ENCODE peak calls at places on chromosomes 16 and 17, in eight cellular contexts. G is activated CD4-positive, alpha-beta T cell treated with anti-CD3 and anti-CD28 coated beads, Interleukin-2, amount 10 ng/mL, durations not matched to agents 7 days and 5 days; D is activated T-cell treated with anti-CD3 and anti-CD28 coated beads, Interleukin-2, amount 50 U/mL, for 4 hours; Q is AG20443; T is DMS53; O is body of pancreas; E is left ventricle myocardium inferior; L is A172. K is an unnamed sample.

GRCh38 chr17:74853669-74854068 is 6.0 kb downstream of the GRIN2C start:
- DNase-seq in G (no peak), D (no peak), Q (no peak), T (no peak), O (no peak), E (no peak), L (no peak), K (no peak)

GRCh38 chr16:31695667-31696066 is 168.0 kb downstream of the AHSP start:
- DNase-seq in G (peak; percentile 85), D (no peak), Q (no peak), T (peak; percentile 44), O (no peak), E (no peak), L (no peak), K (no peak)

GRCh38 chr17:41678411-41678906 is 10.2 kb upstream of the EIF1 start:
- DNase-seq in G (no peak), D (no peak), Q (peak; percentile 31), T (no peak), O (no peak), E (no peak), L (peak; percentile 84), K (no peak)

GRCh38 chr16:85490971-85491771 is 122.0 kb upstream of the GSE1 start:
- DNase-seq in G (peak; percentile 26), D (peak; percentile 25), Q (no peak), T (peak; percentile 15), O (peak; percentile 49), E (no peak), L (no peak), K (no peak)

GRCh38 chr16:8572919-8573724 is 17.2 kb downstream of the TMEM114 start:
- DNase-seq in G (no peak), D (no peak), Q (peak; percentile 61), T (peak; percentile 42), O (no peak), E (no peak), L (peak; percentile 37), K (no peak)

GRCh38 chr16:82011199-82011641 is at the start of gene SDR42E1:
- DNase-seq in G (peak; percentile 79), D (peak; percentile 58), Q (no peak), T (peak; percentile 95), O (peak; percentile 85), E (no peak), L (no peak), K (peak; percentile 62)

GRCh38 chr17:10754861-10755591 is 25.2 kb upstream of the TMEM220 start:
- DNase-seq in G (no peak), D (no peak), Q (no peak), T (no peak), O (no peak), E (no peak), L (no peak), K (no peak)

GRCh38 chr16:77850637-77851330 is 62.4 kb downstream of the VAT1L start:
- DNase-seq in G (no peak), D (no peak), Q (no peak), T (no peak), O (no peak), E (no peak), L (peak; percentile 26), K (no peak)

GRCh38 chr16:15440852-15441251 is 6.5 kb downstream of the BMERB1 start:
- DNase-seq in G (no peak), D (no peak), Q (peak; percentile 46), T (no peak), O (peak; percentile 27), E (no peak), L (peak; percentile 58), K (peak; percentile 91)

GRCh38 chr17:58783380-58783779 is 27.7 kb downstream of the PPM1E start:
- DNase-seq in G (no peak), D (no peak), Q (no peak), T (peak; percentile 58), O (no peak), E (no peak), L (no peak), K (no peak)

GRCh38 chr17:2044263-2044894 is 2.6 kb downstream of the OVCA2 start:
- DNase-seq in G (no peak), D (no peak), Q (no peak), T (no peak), O (no peak), E (no peak), L (no peak), K (no peak)

GRCh38 chr16:22671301-22672076 is 142.5 kb upstream of the HS3ST2 start:
- DNase-seq in G (no peak), D (no peak), Q (peak; percentile 22), T (no peak), O (no peak), E (no peak), L (no peak), K (no peak)

GRCh38 chr17:38352245-38353083 is 820 bp downstream of the SOCS7 start:
- DNase-seq in G (peak; percentile 8), D (no peak), Q (peak; percentile 60), T (peak; percentile 57), O (peak; percentile 45), E (peak; percentile 26), L (no peak), K (no peak)

GRCh38 chr16:85384831-85385462 is 228.2 kb upstream of the GSE1 start:
- DNase-seq in G (no peak), D (no peak), Q (no peak), T (peak; percentile 87), O (peak; percentile 13), E (peak; percentile 6), L (no peak), K (no peak)

GRCh38 chr17:49210158-49211029 is at the start of the genes ABI3 and GNGT2:
- DNase-seq in G (peak; percentile 80), D (peak; percentile 51), Q (no peak), T (no peak), O (no peak), E (peak; percentile 36), L (peak; percentile 47), K (peak; percentile 91)